ENCODE peak calls at places on chromosomes 16 and 17, in nine cellular contexts. Z is endodermal cell; I is psoas muscle; Q is CD4-positive, CD25-positive, alpha-beta regulatory T cell; S is left lung; H is colonic mucosa; T is IMR-90; Y is spleen; P is adipocyte. D is an unnamed sample. For H3K4me1, the result is how much of the 10 kb centered on the place peaks cover.

GRCh38 chr17:80228477-80228876 is 8.2 kb downstream of the SLC26A11 start:
- DNase-seq in Z (no peak), I (peak), Q (no peak), S (no peak), H (no peak), T (no peak), Y (no peak), P (no peak), D (no peak)

GRCh38 chr16:7509919-7510705 is 177.5 kb downstream of the RBFOX1 start:
- DNase-seq in Z (no peak), I (no peak), Q (no peak), S (no peak), H (no peak), T (no peak), Y (no peak), P (no peak), D (no peak)

GRCh38 chr17:48389903-48390302 is 40.1 kb downstream of the SKAP1 start:
- DNase-seq in Z (no peak), I (no peak), Q (no peak), S (no peak), H (no peak), T (no peak), Y (no peak), P (no peak), D (no peak)

GRCh38 chr16:73215482-73216377 is 167.8 kb upstream of the ZFHX3 start:
- DNase-seq in Z (no peak), I (no peak), Q (no peak), S (no peak), H (no peak), T (peak), Y (no peak), P (peak), D (no peak)

GRCh38 chr17:58710948-58711552 is 18.6 kb downstream of the RAD51C start:
- DNase-seq in Z (peak), I (no peak), Q (peak), S (no peak), H (peak), T (peak), Y (no peak), P (peak), D (peak)

GRCh38 chr16:49436181-49436580 is 62.6 kb downstream of the C16orf78 start:
- DNase-seq in Z (no peak), I (no peak), Q (no peak), S (no peak), H (no peak), T (no peak), Y (peak), P (no peak), D (no peak)

GRCh38 chr17:72233981-72234380 is 113.2 kb downstream of the SOX9 start:
- DNase-seq in Z (no peak), I (no peak), Q (no peak), S (no peak), H (no peak), T (no peak), Y (no peak), P (no peak), D (no peak)

GRCh38 chr16:86953631-86954465 is 363.3 kb downstream of the C16orf95 start:
- DNase-seq in Z (peak), I (peak), Q (no peak), S (no peak), H (no peak), T (no peak), Y (no peak), P (no peak), D (no peak)

GRCh38 chr16:56628486-56629035 is 3.0 kb downstream of the MT1E start:
- DNase-seq in Z (no peak), I (no peak), Q (no peak), S (no peak), H (no peak), T (no peak), Y (no peak), P (no peak), D (no peak)

GRCh38 chr17:80292557-80292956 is 31.9 kb downstream of the RNF213 start:
- DNase-seq in Z (no peak), I (peak), Q (no peak), S (no peak), H (no peak), T (no peak), Y (peak), P (no peak), D (no peak)

GRCh38 chr17:17043668-17044226 is 1.5 kb downstream of the MPRIP start:
- DNase-seq in Z (peak), I (no peak), Q (no peak), S (no peak), H (peak), T (peak), Y (no peak), P (peak), D (no peak)
- H3K4me1 ChIP-seq in Z (under half), I (half or more), Q (half or more), S (half or more), H (under half), T (under half), Y (half or more), P (under half), D (under half)

GRCh38 chr17:28899212-28899815 is 1.8 kb upstream of the FLOT2 start:
- DNase-seq in Z (peak), I (no peak), Q (no peak), S (no peak), H (no peak), T (no peak), Y (no peak), P (no peak), D (no peak)
- H3K4me1 ChIP-seq in Z (under half), I (under half), Q (half or more), S (half or more), H (under half), T (under half), Y (half or more), P (under half), D (under half)

GRCh38 chr17:39666601-39667261 is 1.5 kb upstream of the PNMT start:
- DNase-seq in Z (no peak), I (peak), Q (no peak), S (no peak), H (no peak), T (no peak), Y (peak), P (no peak), D (no peak)
- H3K4me1 ChIP-seq in Z (under half), I (half or more), Q (under half), S (half or more), H (under half), T (under half), Y (half or more), P (under half), D (under half)

GRCh38 chr16:16073884-16074781 is 124.7 kb downstream of the ABCC1 start:
- DNase-seq in Z (peak), I (no peak), Q (no peak), S (peak), H (no peak), T (peak), Y (no peak), P (peak), D (no peak)
- H3K4me1 ChIP-seq in Z (under half), I (half or more), Q (under half), S (under half), H (under half), T (under half), Y (half or more), P (under half), D (under half)

DNA sequence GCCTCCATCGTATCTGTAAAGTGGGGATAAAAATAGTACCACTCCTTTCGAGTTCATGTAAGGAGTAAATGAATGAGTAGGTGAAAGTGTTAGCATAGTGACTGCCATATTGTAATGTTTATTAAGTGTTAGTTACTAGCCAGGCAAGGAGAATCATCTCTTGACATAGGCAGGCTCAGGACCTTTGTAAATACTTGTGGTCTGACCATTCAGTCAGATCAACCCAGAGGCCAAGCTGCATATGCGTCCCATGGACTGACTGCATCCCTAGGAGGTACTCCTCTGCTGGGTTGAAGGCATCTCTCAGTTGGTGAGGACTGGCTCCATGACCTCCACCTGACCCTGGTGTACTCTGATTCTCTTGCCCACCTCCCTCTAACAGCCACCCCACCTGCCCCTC is 40.5 kb upstream of the CDRT4 start:
- DNase-seq in Z (no peak), I (no peak), Q (no peak), S (no peak), H (no peak), T (peak), Y (no peak), P (no peak), D (no peak)
- H3K4me1 ChIP-seq in Z (under half), I (under half), Q (under half), S (under half), H (under half), T (under half), Y (under half), P (under half), D (under half)

DNA sequence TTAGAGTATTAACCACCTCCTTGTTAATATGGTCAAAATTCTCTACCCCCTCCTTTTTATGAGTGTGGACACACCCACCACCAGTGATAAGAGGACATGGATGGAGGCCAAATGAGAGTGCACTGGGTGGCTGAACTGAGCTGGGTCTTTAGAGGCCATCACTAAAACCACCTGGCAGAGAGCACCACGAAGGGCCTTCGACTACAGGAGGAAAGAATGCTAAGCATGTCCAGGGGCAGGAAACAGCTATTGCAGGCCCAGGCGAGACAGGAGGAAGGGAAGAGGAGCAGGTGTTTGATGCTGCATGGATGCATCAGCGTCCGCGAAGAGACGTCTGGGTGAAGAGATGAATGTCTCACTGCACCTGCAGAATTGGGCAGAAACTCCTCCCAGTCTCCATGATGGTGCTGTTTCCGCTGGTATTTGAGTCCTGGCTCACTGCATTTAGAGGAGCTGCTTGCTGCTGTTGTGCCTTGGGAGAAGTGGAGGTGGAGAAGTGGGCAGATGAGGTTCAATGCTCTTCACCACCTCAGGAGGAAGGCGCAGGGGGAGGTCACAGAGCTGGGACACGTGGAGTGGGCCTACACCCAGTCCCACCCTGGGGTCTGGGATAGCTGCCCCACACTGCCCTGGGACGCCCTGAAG is 33.2 kb downstream of the SPHK1 start:
- DNase-seq in Z (no peak), I (no peak), Q (no peak), S (no peak), H (no peak), T (no peak), Y (peak), P (no peak), D (no peak)
- H3K4me1 ChIP-seq in Z (under half), I (half or more), Q (under half), S (under half), H (under half), T (under half), Y (half or more), P (under half), D (under half)

D was measured in A673.